ENCODE peak calls at places on chromosomes 4 and X, in nine cellular contexts. F, X, J, T, A, W, Y, M and P are unnamed samples.

GRCh38 chrX:21974011-21974385 is 33.5 kb downstream of the SMS start:
- DNase-seq in F (no peak), X (no peak), J (no peak), T (no peak), A (peak; percentile 85), W (peak; percentile 29), Y (no peak), M (no peak), P (no peak)

GRCh38 chr4:2722033-2722432 is 34.1 kb downstream of the TNIP2 start:
- DNase-seq in F (no peak), X (no peak), J (no peak), T (no peak), A (no peak), W (no peak), Y (no peak), M (no peak), P (no peak)

GRCh38 chr4:66741081-66741480 is 804.2 kb downstream of the CENPC start:
- DNase-seq in F (no peak), X (no peak), J (no peak), T (no peak), A (peak; percentile 78), W (no peak), Y (no peak), M (no peak), P (no peak)

GRCh38 chr4:68463796-68464195 is 16.5 kb downstream of the TMPRSS11E start:
- DNase-seq in F (no peak), X (no peak), J (no peak), T (peak; percentile 13), A (peak; percentile 98), W (no peak), Y (no peak), M (no peak), P (no peak)

GRCh38 chr4:73653695-73654106 is 33.5 kb upstream of the RASSF6 start:
- DNase-seq in F (peak; percentile 55), X (peak; percentile 85), J (peak; percentile 69), T (peak; percentile 73), A (peak; percentile 90), W (peak; percentile 65), Y (peak; percentile 90), M (peak; percentile 38), P (peak; percentile 33)

GRCh38 chr4:141375855-141376254 is 155.2 kb downstream of the ZNF330 start:
- DNase-seq in F (peak; percentile 24), X (no peak), J (peak; percentile 0), T (peak; percentile 86), A (peak; percentile 95), W (peak; percentile 32), Y (no peak), M (peak; percentile 17), P (peak; percentile 65)

GRCh38 chrX:104668550-104668949 is 102.6 kb downstream of the IL1RAPL2 start:
- DNase-seq in F (peak; percentile 14), X (no peak), J (peak; percentile 33), T (peak; percentile 4), A (peak; percentile 57), W (peak; percentile 20), Y (peak; percentile 57), M (no peak), P (no peak)

GRCh38 chr4:109429545-109429944 is 4.1 kb upstream of the SEC24B start:
- DNase-seq in F (no peak), X (no peak), J (no peak), T (peak; percentile 81), A (no peak), W (no peak), Y (no peak), M (no peak), P (no peak)

GRCh38 chrX:7514871-7515599 is 327.9 kb upstream of the VCX start:
- DNase-seq in F (no peak), X (no peak), J (peak; percentile 5), T (peak; percentile 51), A (peak; percentile 43), W (no peak), Y (no peak), M (no peak), P (no peak)

GRCh38 chrX:149871433-149871832 is 9.6 kb upstream of the MAGEA8 start:
- DNase-seq in F (no peak), X (no peak), J (no peak), T (no peak), A (no peak), W (no peak), Y (no peak), M (no peak), P (no peak)

GRCh38 chrX:149870840-149871239 is 10.1 kb upstream of the MAGEA8 start:
- DNase-seq in F (no peak), X (no peak), J (no peak), T (no peak), A (no peak), W (no peak), Y (no peak), M (no peak), P (no peak)

GRCh38 chrX:149867488-149867887 is 13.5 kb upstream of the MAGEA8 start:
- DNase-seq in F (no peak), X (no peak), J (no peak), T (no peak), A (no peak), W (no peak), Y (no peak), M (no peak), P (no peak)

GRCh38 chrX:149877157-149877556 is 3.8 kb upstream of the MAGEA8 start:
- DNase-seq in F (no peak), X (no peak), J (no peak), T (no peak), A (peak; percentile 75), W (no peak), Y (no peak), M (no peak), P (no peak)

GRCh38 chrX:149871940-149872339 is 9.0 kb upstream of the MAGEA8 start:
- DNase-seq in F (peak; percentile 39), X (no peak), J (peak; percentile 55), T (peak; percentile 1), A (peak; percentile 70), W (peak; percentile 51), Y (peak; percentile 33), M (peak; percentile 52), P (peak; percentile 10)
- TF ChIP-seq EZH2phosphoT487 in F (no peak), X (no peak), J (no peak), T (no peak), A (no peak), W (no peak), Y (no peak), M (no peak), P (no peak)

DNA sequence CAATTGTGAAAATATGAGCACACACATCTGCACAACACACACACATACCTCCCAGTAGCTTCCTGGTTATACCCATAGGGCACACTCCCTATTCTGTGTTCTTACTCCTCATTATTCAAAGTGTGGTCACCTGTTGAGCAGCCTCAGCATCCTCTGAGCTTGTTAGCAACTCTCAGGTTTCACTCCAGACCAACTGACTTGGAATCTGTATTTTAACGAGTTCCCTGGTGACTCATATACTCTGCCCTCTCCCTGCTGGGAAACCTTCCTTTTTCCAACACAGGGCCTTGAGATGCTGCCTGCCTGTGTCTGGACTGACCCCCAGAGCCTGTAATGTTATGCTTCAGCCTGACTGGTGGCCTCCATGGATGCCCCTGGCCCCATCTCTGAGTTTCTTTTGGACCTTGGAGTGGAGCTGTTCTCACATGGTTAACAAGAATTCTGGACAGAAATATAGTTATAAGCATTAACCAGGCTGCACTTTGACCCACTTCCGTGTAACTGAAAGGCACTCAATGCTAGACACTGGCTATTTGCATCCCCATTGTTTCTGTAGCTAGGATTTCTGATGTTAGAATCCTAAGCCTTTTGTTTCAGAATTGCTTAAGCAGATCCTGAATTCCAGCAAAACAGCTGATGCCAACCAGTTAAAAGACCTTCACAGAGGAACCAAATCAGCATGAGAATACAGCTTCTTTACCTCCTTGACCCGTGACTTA is 262.6 kb downstream of the STIM2 start:
- DNase-seq in F (peak; percentile 82), X (no peak), J (peak; percentile 92), T (no peak), A (peak; percentile 77), W (peak; percentile 50), Y (no peak), M (no peak), P (peak; percentile 12)
- TF ChIP-seq EZH2phosphoT487 in F (no peak), X (no peak), J (no peak), T (no peak), A (no peak), W (no peak), Y (no peak), M (no peak), P (no peak)

GRCh38 chr4:146647615-146648383 is 9.1 kb downstream of the POU4F2 start:
- DNase-seq in F (peak; percentile 78), X (no peak), J (peak; percentile 61), T (peak; percentile 16), A (no peak), W (no peak), Y (no peak), M (peak; percentile 37), P (no peak)

GRCh38 chr4:146648384-146648783 is 9.7 kb downstream of the POU4F2 start:
- DNase-seq in F (peak; percentile 64), X (no peak), J (peak; percentile 89), T (no peak), A (no peak), W (no peak), Y (no peak), M (peak; percentile 38), P (no peak)

GRCh38 chr4:146650034-146650433 is 11.3 kb downstream of the POU4F2 start:
- DNase-seq in F (no peak), X (no peak), J (no peak), T (no peak), A (no peak), W (no peak), Y (no peak), M (no peak), P (no peak)

GRCh38 chr4:146646601-146647000 is 7.9 kb downstream of the POU4F2 start:
- DNase-seq in F (no peak), X (no peak), J (peak; percentile 36), T (no peak), A (no peak), W (no peak), Y (no peak), M (peak; percentile 42), P (no peak)

DNA sequence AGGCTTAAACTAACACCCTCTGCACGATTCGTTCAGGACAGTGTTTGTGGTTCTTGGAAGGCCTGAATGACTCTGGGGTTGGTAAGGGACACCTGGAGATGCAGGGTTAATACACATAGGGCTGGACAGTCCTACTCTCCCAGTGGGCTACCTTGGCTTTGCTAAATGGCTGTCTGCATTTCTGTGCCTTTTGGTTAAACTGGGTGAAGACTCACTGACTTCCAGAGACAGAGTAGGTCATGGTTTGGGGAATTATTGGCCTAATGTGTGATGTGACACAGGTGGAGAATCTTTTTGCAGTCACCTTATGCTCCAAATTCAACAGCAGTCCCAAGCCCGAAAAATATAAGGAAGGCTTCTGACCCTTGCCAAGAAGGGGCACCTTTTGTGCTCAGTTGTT is 10.5 kb downstream of the POU4F2 start:
- DNase-seq in F (no peak), X (no peak), J (no peak), T (no peak), A (no peak), W (no peak), Y (no peak), M (no peak), P (no peak)
- TF ChIP-seq EZH2phosphoT487 in F (no peak), X (no peak), J (no peak), T (no peak), A (no peak), W (no peak), Y (no peak), M (no peak), P (no peak)

DNA sequence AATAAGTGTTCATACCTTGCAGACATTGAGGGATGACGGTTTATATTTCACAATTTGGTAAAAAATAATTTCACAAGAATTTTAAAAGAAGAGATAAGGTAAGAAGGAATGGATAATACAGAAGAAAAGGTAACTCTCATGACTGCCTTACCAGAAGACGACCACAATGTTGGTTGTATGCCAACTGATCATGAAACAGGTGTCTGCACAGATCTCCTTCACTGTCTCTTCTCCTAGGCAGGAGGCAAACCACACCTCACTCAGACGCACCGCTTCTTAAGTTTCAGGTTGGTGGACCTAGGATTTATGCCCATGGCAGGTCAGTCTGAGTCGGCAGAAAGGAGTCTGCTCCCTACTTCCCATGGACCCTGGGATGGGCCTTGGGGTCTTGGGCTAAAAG is 177.2 kb downstream of the VSIG4 start:
- DNase-seq in F (no peak), X (no peak), J (no peak), T (no peak), A (no peak), W (no peak), Y (no peak), M (no peak), P (no peak)
- TF ChIP-seq EZH2phosphoT487 in F (no peak), X (no peak), J (no peak), T (no peak), A (no peak), W (no peak), Y (no peak), M (no peak), P (no peak)